ENCODE peak calls at places on chromosomes 2 and 18, in four cellular contexts. One of them, this sample, is unnamed. For H3K27me3 and H3K36me3, the result is how much of the 10 kb centered on the place peaks cover.

GRCh38 chr2:105136394-105136793 is 98.5 kb downstream of the MRPS9 start:
- DNase-seq in CD4-positive, CD25-positive, alpha-beta regulatory T cell: no peak
- DNase-seq in PC-3: no peak
- DNase-seq in prostate gland: no peak
- DNase-seq in this sample: no peak

GRCh38 chr2:120793682-120794403 is 58.2 kb downstream of the GLI2 start:
- DNase-seq in CD4-positive, CD25-positive, alpha-beta regulatory T cell: no peak
- DNase-seq in PC-3: peak
- DNase-seq in prostate gland: no peak
- DNase-seq in this sample: peak

GRCh38 chr2:45345331-45346305 is 265.4 kb downstream of the SRBD1 start:
- DNase-seq in CD4-positive, CD25-positive, alpha-beta regulatory T cell: no peak
- DNase-seq in PC-3: no peak
- DNase-seq in prostate gland: no peak
- DNase-seq in this sample: no peak

GRCh38 chr18:33751613-33752221 is 173.7 kb downstream of the ASXL3 start:
- DNase-seq in CD4-positive, CD25-positive, alpha-beta regulatory T cell: no peak
- DNase-seq in PC-3: peak
- DNase-seq in prostate gland: no peak
- DNase-seq in this sample: no peak

GRCh38 chr18:56284319-56284718 is 354.1 kb downstream of the TXNL1 start:
- DNase-seq in CD4-positive, CD25-positive, alpha-beta regulatory T cell: no peak
- DNase-seq in PC-3: peak
- DNase-seq in prostate gland: no peak
- DNase-seq in this sample: no peak

GRCh38 chr2:85935746-85936208 is 47.0 kb upstream of the ST3GAL5 start:
- DNase-seq in CD4-positive, CD25-positive, alpha-beta regulatory T cell: no peak
- DNase-seq in PC-3: peak
- DNase-seq in prostate gland: no peak
- DNase-seq in this sample: peak

GRCh38 chr18:29512203-29512602 is 1335.3 kb upstream of the CDH2 start:
- DNase-seq in CD4-positive, CD25-positive, alpha-beta regulatory T cell: no peak
- DNase-seq in PC-3: no peak
- DNase-seq in prostate gland: no peak
- DNase-seq in this sample: no peak

GRCh38 chr2:217843353-217843752 is 159.4 kb downstream of the TNS1 start:
- DNase-seq in CD4-positive, CD25-positive, alpha-beta regulatory T cell: no peak
- DNase-seq in PC-3: no peak
- DNase-seq in prostate gland: no peak
- DNase-seq in this sample: no peak

GRCh38 chr2:168116448-168116847 is 130.9 kb downstream of the STK39 start:
- DNase-seq in CD4-positive, CD25-positive, alpha-beta regulatory T cell: no peak
- DNase-seq in PC-3: no peak
- DNase-seq in prostate gland: no peak
- DNase-seq in this sample: no peak

GRCh38 chr18:77127769-77128671 is 4.6 kb downstream of the MBP start:
- DNase-seq in CD4-positive, CD25-positive, alpha-beta regulatory T cell: peak
- DNase-seq in PC-3: peak
- DNase-seq in prostate gland: peak
- DNase-seq in this sample: peak

GRCh38 chr2:201257381-201257940 is 2.9 kb upstream of the CASP8 start:
- DNase-seq in CD4-positive, CD25-positive, alpha-beta regulatory T cell: peak
- DNase-seq in PC-3: no peak
- DNase-seq in prostate gland: no peak
- DNase-seq in this sample: peak

GRCh38 chr2:225999692-226000091 is 600.2 kb downstream of the NYAP2 start:
- DNase-seq in CD4-positive, CD25-positive, alpha-beta regulatory T cell: no peak
- DNase-seq in PC-3: no peak
- DNase-seq in prostate gland: no peak
- DNase-seq in this sample: no peak

GRCh38 chr2:202035941-202036372 is 2.3 kb downstream of the FZD7 start:
- DNase-seq in CD4-positive, CD25-positive, alpha-beta regulatory T cell: no peak
- DNase-seq in PC-3: no peak
- DNase-seq in prostate gland: peak
- DNase-seq in this sample: peak

GRCh38 chr2:28623582-28624405 is 127.8 kb upstream of the PPP1CB start:
- DNase-seq in CD4-positive, CD25-positive, alpha-beta regulatory T cell: no peak
- DNase-seq in PC-3: no peak
- DNase-seq in prostate gland: no peak
- DNase-seq in this sample: no peak

GRCh38 chr2:150618215-150618905 is 130.9 kb upstream of the RND3 start:
- DNase-seq in CD4-positive, CD25-positive, alpha-beta regulatory T cell: no peak
- DNase-seq in PC-3: no peak
- DNase-seq in prostate gland: no peak
- DNase-seq in this sample: no peak

GRCh38 chr2:219104107-219105050 is 43.7 kb upstream of the IHH start:
- DNase-seq in CD4-positive, CD25-positive, alpha-beta regulatory T cell: peak
- DNase-seq in PC-3: peak
- DNase-seq in prostate gland: no peak
- DNase-seq in this sample: no peak

GRCh38 chr2:46187112-46187618 is 110.0 kb upstream of the EPAS1 start:
- DNase-seq in CD4-positive, CD25-positive, alpha-beta regulatory T cell: peak
- DNase-seq in PC-3: peak
- DNase-seq in prostate gland: peak
- DNase-seq in this sample: peak

GRCh38 chr2:37472959-37473358 is 128.5 kb downstream of the QPCT start:
- DNase-seq in CD4-positive, CD25-positive, alpha-beta regulatory T cell: no peak
- DNase-seq in PC-3: peak
- DNase-seq in prostate gland: peak
- DNase-seq in this sample: peak

GRCh38 chr2:117957616-117958015 is 56.3 kb downstream of the CCDC93 start:
- DNase-seq in CD4-positive, CD25-positive, alpha-beta regulatory T cell: no peak
- DNase-seq in PC-3: peak
- DNase-seq in prostate gland: no peak
- DNase-seq in this sample: no peak

GRCh38 chr2:200864206-200864976 is at the start of gene CLK1:
- DNase-seq in CD4-positive, CD25-positive, alpha-beta regulatory T cell: peak
- DNase-seq in PC-3: peak
- DNase-seq in prostate gland: peak
- DNase-seq in this sample: peak

GRCh38 chr18:3042337-3042736 is 29.4 kb upstream of the LPIN2 start:
- DNase-seq in CD4-positive, CD25-positive, alpha-beta regulatory T cell: no peak
- DNase-seq in PC-3: no peak
- DNase-seq in prostate gland: no peak
- DNase-seq in this sample: no peak

GRCh38 chr18:22467760-22468553 is 50.2 kb upstream of the CTAGE1 start:
- DNase-seq in CD4-positive, CD25-positive, alpha-beta regulatory T cell: no peak
- DNase-seq in PC-3: peak
- DNase-seq in prostate gland: no peak
- DNase-seq in this sample: peak

GRCh38 chr2:140234176-140234575 is 1454.0 kb upstream of the NXPH2 start:
- DNase-seq in CD4-positive, CD25-positive, alpha-beta regulatory T cell: no peak
- DNase-seq in PC-3: no peak
- DNase-seq in prostate gland: no peak
- DNase-seq in this sample: no peak

GRCh38 chr2:143513081-143513480 is 383.9 kb downstream of the ARHGAP15 start:
- DNase-seq in CD4-positive, CD25-positive, alpha-beta regulatory T cell: no peak
- DNase-seq in PC-3: peak
- DNase-seq in prostate gland: no peak
- DNase-seq in this sample: peak

GRCh38 chr18:61414116-61414515 is 80.9 kb downstream of the CDH20 start:
- DNase-seq in CD4-positive, CD25-positive, alpha-beta regulatory T cell: no peak
- DNase-seq in PC-3: no peak
- DNase-seq in prostate gland: no peak
- DNase-seq in this sample: no peak

GRCh38 chr2:44546469-44547127 is 184.9 kb downstream of the CAMKMT start:
- DNase-seq in CD4-positive, CD25-positive, alpha-beta regulatory T cell: no peak
- DNase-seq in PC-3: no peak
- DNase-seq in prostate gland: no peak
- DNase-seq in this sample: no peak

GRCh38 chr18:47997338-47997780 is 66.9 kb upstream of the SMAD2 start:
- DNase-seq in CD4-positive, CD25-positive, alpha-beta regulatory T cell: no peak
- DNase-seq in PC-3: no peak
- DNase-seq in prostate gland: no peak
- DNase-seq in this sample: no peak

GRCh38 chr2:9806656-9807055 is 36.6 kb upstream of the TAF1B start:
- DNase-seq in CD4-positive, CD25-positive, alpha-beta regulatory T cell: no peak
- DNase-seq in PC-3: no peak
- DNase-seq in prostate gland: no peak
- DNase-seq in this sample: no peak

GRCh38 chr2:74708883-74709282 is 54.8 kb downstream of the SEMA4F start:
- DNase-seq in CD4-positive, CD25-positive, alpha-beta regulatory T cell: no peak
- DNase-seq in PC-3: peak
- DNase-seq in prostate gland: no peak
- DNase-seq in this sample: peak

GRCh38 chr2:239308696-239309397 is 92.0 kb downstream of the HDAC4 start:
- DNase-seq in CD4-positive, CD25-positive, alpha-beta regulatory T cell: no peak
- DNase-seq in PC-3: no peak
- DNase-seq in prostate gland: no peak
- DNase-seq in this sample: no peak

GRCh38 chr18:23134780-23135678 is at the start of gene CABLES1:
- DNase-seq in CD4-positive, CD25-positive, alpha-beta regulatory T cell: peak
- DNase-seq in PC-3: peak
- DNase-seq in prostate gland: peak
- DNase-seq in this sample: peak

GRCh38 chr2:159902722-159903121 is 104.7 kb upstream of the CD302 start:
- DNase-seq in CD4-positive, CD25-positive, alpha-beta regulatory T cell: no peak
- DNase-seq in PC-3: no peak
- DNase-seq in prostate gland: no peak
- DNase-seq in this sample: no peak

GRCh38 chr18:35528749-35529274 is 31.1 kb upstream of the INO80C start:
- DNase-seq in CD4-positive, CD25-positive, alpha-beta regulatory T cell: no peak
- DNase-seq in PC-3: no peak
- DNase-seq in prostate gland: no peak
- DNase-seq in this sample: no peak

GRCh38 chr2:200905618-200906296 is 16.6 kb downstream of the NIF3L1 start:
- DNase-seq in CD4-positive, CD25-positive, alpha-beta regulatory T cell: peak
- DNase-seq in PC-3: peak
- DNase-seq in prostate gland: peak
- DNase-seq in this sample: peak

GRCh38 chr2:179850188-179850587 is 11.2 kb downstream of the ZNF385B start:
- DNase-seq in CD4-positive, CD25-positive, alpha-beta regulatory T cell: no peak
- DNase-seq in PC-3: peak
- DNase-seq in prostate gland: no peak
- DNase-seq in this sample: no peak

GRCh38 chr18:54387631-54388030 is 29.9 kb downstream of the C18orf54 start:
- DNase-seq in CD4-positive, CD25-positive, alpha-beta regulatory T cell: no peak
- DNase-seq in PC-3: peak
- DNase-seq in prostate gland: no peak
- DNase-seq in this sample: peak

GRCh38 chr2:53103661-53104060 is 663.9 kb upstream of the CHAC2 start:
- DNase-seq in CD4-positive, CD25-positive, alpha-beta regulatory T cell: no peak
- DNase-seq in PC-3: peak
- DNase-seq in prostate gland: no peak
- DNase-seq in this sample: no peak

GRCh38 chr2:116141891-116142474 is 1672.5 kb upstream of the DDX18 start:
- DNase-seq in CD4-positive, CD25-positive, alpha-beta regulatory T cell: no peak
- DNase-seq in PC-3: no peak
- DNase-seq in prostate gland: no peak
- DNase-seq in this sample: no peak
- H3K27me3 ChIP-seq in CD4-positive, CD25-positive, alpha-beta regulatory T cell: under half
- H3K27me3 ChIP-seq in PC-3: under half
- H3K27me3 ChIP-seq in prostate gland: under half
- H3K27me3 ChIP-seq in this sample: under half

GRCh38 chr2:71691747-71692455 is 238.5 kb downstream of the DYSF start:
- DNase-seq in CD4-positive, CD25-positive, alpha-beta regulatory T cell: no peak
- DNase-seq in PC-3: no peak
- DNase-seq in prostate gland: no peak
- DNase-seq in this sample: no peak

GRCh38 chr2:71694501-71695234 is 241.3 kb downstream of the DYSF start:
- DNase-seq in CD4-positive, CD25-positive, alpha-beta regulatory T cell: no peak
- DNase-seq in PC-3: no peak
- DNase-seq in prostate gland: no peak
- DNase-seq in this sample: no peak

GRCh38 chr2:71690876-71691275 is 237.5 kb downstream of the DYSF start:
- DNase-seq in CD4-positive, CD25-positive, alpha-beta regulatory T cell: no peak
- DNase-seq in PC-3: no peak
- DNase-seq in prostate gland: no peak
- DNase-seq in this sample: no peak

GRCh38 chr2:71693286-71694270 is 240.2 kb downstream of the DYSF start:
- DNase-seq in CD4-positive, CD25-positive, alpha-beta regulatory T cell: no peak
- DNase-seq in PC-3: no peak
- DNase-seq in prostate gland: no peak
- DNase-seq in this sample: no peak

GRCh38 chr2:71692621-71693277 is 239.4 kb downstream of the DYSF start:
- DNase-seq in CD4-positive, CD25-positive, alpha-beta regulatory T cell: no peak
- DNase-seq in PC-3: no peak
- DNase-seq in prostate gland: no peak
- DNase-seq in this sample: no peak
- H3K4me3 ChIP-seq in CD4-positive, CD25-positive, alpha-beta regulatory T cell: no peak
- H3K4me3 ChIP-seq in PC-3: no peak
- H3K4me3 ChIP-seq in prostate gland: no peak
- H3K4me3 ChIP-seq in this sample: no peak

GRCh38 chr2:8729939-8730338 is 48.1 kb downstream of the ID2 start:
- DNase-seq in CD4-positive, CD25-positive, alpha-beta regulatory T cell: no peak
- DNase-seq in PC-3: peak
- DNase-seq in prostate gland: no peak
- DNase-seq in this sample: peak
- H3K36me3 ChIP-seq in CD4-positive, CD25-positive, alpha-beta regulatory T cell: half or more
- H3K36me3 ChIP-seq in PC-3: under half
- H3K36me3 ChIP-seq in prostate gland: under half
- H3K36me3 ChIP-seq in this sample: under half

GRCh38 chr18:12031836-12032235 is 50.5 kb downstream of the IMPA2 start:
- DNase-seq in CD4-positive, CD25-positive, alpha-beta regulatory T cell: no peak
- DNase-seq in PC-3: no peak
- DNase-seq in prostate gland: peak
- DNase-seq in this sample: peak

GRCh38 chr18:12033643-12034025 is 52.3 kb downstream of the IMPA2 start:
- DNase-seq in CD4-positive, CD25-positive, alpha-beta regulatory T cell: no peak
- DNase-seq in PC-3: no peak
- DNase-seq in prostate gland: no peak
- DNase-seq in this sample: no peak

GRCh38 chr18:12031181-12031580 is 49.9 kb downstream of the IMPA2 start:
- DNase-seq in CD4-positive, CD25-positive, alpha-beta regulatory T cell: no peak
- DNase-seq in PC-3: no peak
- DNase-seq in prostate gland: no peak
- DNase-seq in this sample: no peak

GRCh38 chr18:12034241-12035100 is 53.2 kb downstream of the IMPA2 start:
- DNase-seq in CD4-positive, CD25-positive, alpha-beta regulatory T cell: no peak
- DNase-seq in PC-3: no peak
- DNase-seq in prostate gland: no peak
- DNase-seq in this sample: no peak

GRCh38 chr18:12032786-12033642 is 51.7 kb downstream of the IMPA2 start:
- DNase-seq in CD4-positive, CD25-positive, alpha-beta regulatory T cell: no peak
- DNase-seq in PC-3: peak
- DNase-seq in prostate gland: no peak
- DNase-seq in this sample: no peak
- H3K27me3 ChIP-seq in CD4-positive, CD25-positive, alpha-beta regulatory T cell: under half
- H3K27me3 ChIP-seq in PC-3: under half
- H3K27me3 ChIP-seq in prostate gland: under half
- H3K27me3 ChIP-seq in this sample: under half

This sample was measured in MG63.